ENCODE peak calls at places on chromosome 18, in ten cellular contexts. One of them, this sample, is unnamed.

GRCh38 chr18:63883617-63884016 is 3.9 kb upstream of the SERPINB2 start:
- DNase-seq in PC-9: peak; percentile 36
- DNase-seq in GM04503: no peak
- DNase-seq in cardiac muscle cell: peak; percentile 29
- DNase-seq in NCI-H510A treated with DMSO at 0.1 percent for 48 hours: no peak
- DNase-seq in psoas muscle: no peak
- DNase-seq in ACHN: no peak
- DNase-seq in stimulated activated naive B cell treated with anti-CD40 and anti-IgM and Interleukin-4, amounts not matched to agents 10 μg/mL and 1 μg/mL and 100 μg/mL, for 72 hours: no peak
- DNase-seq in amniotic epithelial cell: peak; percentile 59
- DNase-seq in hypothalamus: no peak
- DNase-seq in this sample: peak; percentile 23

GRCh38 chr18:74229005-74229404 is 62.8 kb downstream of the CYB5A start:
- DNase-seq in amniotic epithelial cell: no peak
- DNase-seq in GM04503: no peak
- DNase-seq in cardiac muscle cell: no peak
- DNase-seq in ACHN: no peak
- DNase-seq in hypothalamus: no peak
- DNase-seq in NCI-H510A treated with DMSO at 0.1 percent for 48 hours: no peak
- DNase-seq in stimulated activated naive B cell treated with anti-CD40 and anti-IgM and Interleukin-4, amounts not matched to agents 10 μg/mL and 1 μg/mL and 100 μg/mL, for 72 hours: no peak
- DNase-seq in PC-9: no peak
- DNase-seq in psoas muscle: no peak
- DNase-seq in this sample: no peak

GRCh38 chr18:32469190-32469611 is 1.5 kb downstream of the GAREM1 start:
- DNase-seq in NCI-H510A treated with DMSO at 0.1 percent for 48 hours: peak; percentile 80
- DNase-seq in stimulated activated naive B cell treated with anti-CD40 and anti-IgM and Interleukin-4, amounts not matched to agents 10 μg/mL and 1 μg/mL and 100 μg/mL, for 72 hours: no peak
- DNase-seq in hypothalamus: peak; percentile 15
- DNase-seq in cardiac muscle cell: peak; percentile 43
- DNase-seq in psoas muscle: peak; percentile 62
- DNase-seq in PC-9: peak; percentile 43
- DNase-seq in GM04503: no peak
- DNase-seq in ACHN: no peak
- DNase-seq in amniotic epithelial cell: peak; percentile 36
- DNase-seq in this sample: peak; percentile 36

GRCh38 chr18:64037812-64038414 is 68.0 kb downstream of the SERPINB8 start:
- DNase-seq in stimulated activated naive B cell treated with anti-CD40 and anti-IgM and Interleukin-4, amounts not matched to agents 10 μg/mL and 1 μg/mL and 100 μg/mL, for 72 hours: no peak
- DNase-seq in GM04503: peak; percentile 2
- DNase-seq in amniotic epithelial cell: peak; percentile 14
- DNase-seq in NCI-H510A treated with DMSO at 0.1 percent for 48 hours: peak; percentile 66
- DNase-seq in ACHN: peak; percentile 48
- DNase-seq in psoas muscle: no peak
- DNase-seq in cardiac muscle cell: peak; percentile 30
- DNase-seq in hypothalamus: no peak
- DNase-seq in PC-9: no peak
- DNase-seq in this sample: peak; percentile 59

GRCh38 chr18:24757134-24757533 is 296.7 kb downstream of the HRH4 start:
- DNase-seq in stimulated activated naive B cell treated with anti-CD40 and anti-IgM and Interleukin-4, amounts not matched to agents 10 μg/mL and 1 μg/mL and 100 μg/mL, for 72 hours: no peak
- DNase-seq in GM04503: no peak
- DNase-seq in psoas muscle: no peak
- DNase-seq in ACHN: no peak
- DNase-seq in cardiac muscle cell: no peak
- DNase-seq in NCI-H510A treated with DMSO at 0.1 percent for 48 hours: no peak
- DNase-seq in hypothalamus: no peak
- DNase-seq in PC-9: no peak
- DNase-seq in amniotic epithelial cell: no peak
- DNase-seq in this sample: no peak

GRCh38 chr18:75226956-75227316 is 16.3 kb downstream of the TSHZ1 start:
- DNase-seq in amniotic epithelial cell: no peak
- DNase-seq in NCI-H510A treated with DMSO at 0.1 percent for 48 hours: no peak
- DNase-seq in hypothalamus: no peak
- DNase-seq in stimulated activated naive B cell treated with anti-CD40 and anti-IgM and Interleukin-4, amounts not matched to agents 10 μg/mL and 1 μg/mL and 100 μg/mL, for 72 hours: no peak
- DNase-seq in GM04503: no peak
- DNase-seq in PC-9: no peak
- DNase-seq in ACHN: no peak
- DNase-seq in cardiac muscle cell: no peak
- DNase-seq in psoas muscle: no peak
- DNase-seq in this sample: no peak

GRCh38 chr18:76565238-76566173 is 70.5 kb upstream of the ZNF516 start:
- DNase-seq in NCI-H510A treated with DMSO at 0.1 percent for 48 hours: peak; percentile 98
- DNase-seq in amniotic epithelial cell: peak; percentile 97
- DNase-seq in cardiac muscle cell: peak; percentile 94
- DNase-seq in psoas muscle: peak; percentile 79
- DNase-seq in ACHN: peak; percentile 85
- DNase-seq in stimulated activated naive B cell treated with anti-CD40 and anti-IgM and Interleukin-4, amounts not matched to agents 10 μg/mL and 1 μg/mL and 100 μg/mL, for 72 hours: no peak
- DNase-seq in GM04503: peak; percentile 88
- DNase-seq in PC-9: peak; percentile 92
- DNase-seq in hypothalamus: no peak
- DNase-seq in this sample: peak; percentile 97

GRCh38 chr18:20971886-20972267 is 139.7 kb downstream of the ROCK1 start:
- DNase-seq in NCI-H510A treated with DMSO at 0.1 percent for 48 hours: peak; percentile 4
- DNase-seq in amniotic epithelial cell: peak; percentile 33
- DNase-seq in hypothalamus: no peak
- DNase-seq in cardiac muscle cell: peak; percentile 51
- DNase-seq in ACHN: peak; percentile 33
- DNase-seq in stimulated activated naive B cell treated with anti-CD40 and anti-IgM and Interleukin-4, amounts not matched to agents 10 μg/mL and 1 μg/mL and 100 μg/mL, for 72 hours: no peak
- DNase-seq in psoas muscle: no peak
- DNase-seq in GM04503: no peak
- DNase-seq in PC-9: no peak
- DNase-seq in this sample: peak; percentile 70

GRCh38 chr18:8049147-8049546 is 482.0 kb downstream of the PTPRM start:
- DNase-seq in PC-9: no peak
- DNase-seq in hypothalamus: no peak
- DNase-seq in stimulated activated naive B cell treated with anti-CD40 and anti-IgM and Interleukin-4, amounts not matched to agents 10 μg/mL and 1 μg/mL and 100 μg/mL, for 72 hours: no peak
- DNase-seq in GM04503: no peak
- DNase-seq in ACHN: no peak
- DNase-seq in amniotic epithelial cell: no peak
- DNase-seq in cardiac muscle cell: no peak
- DNase-seq in NCI-H510A treated with DMSO at 0.1 percent for 48 hours: no peak
- DNase-seq in psoas muscle: no peak
- DNase-seq in this sample: peak; percentile 45

GRCh38 chr18:13179566-13180113 is 38.9 kb upstream of the LDLRAD4 start:
- DNase-seq in PC-9: no peak
- DNase-seq in cardiac muscle cell: no peak
- DNase-seq in GM04503: no peak
- DNase-seq in hypothalamus: no peak
- DNase-seq in ACHN: no peak
- DNase-seq in NCI-H510A treated with DMSO at 0.1 percent for 48 hours: peak; percentile 2
- DNase-seq in stimulated activated naive B cell treated with anti-CD40 and anti-IgM and Interleukin-4, amounts not matched to agents 10 μg/mL and 1 μg/mL and 100 μg/mL, for 72 hours: no peak
- DNase-seq in psoas muscle: no peak
- DNase-seq in amniotic epithelial cell: no peak
- DNase-seq in this sample: no peak

GRCh38 chr18:60064271-60064670 is 164.5 kb downstream of the PMAIP1 start:
- DNase-seq in hypothalamus: no peak
- DNase-seq in NCI-H510A treated with DMSO at 0.1 percent for 48 hours: no peak
- DNase-seq in psoas muscle: no peak
- DNase-seq in ACHN: peak; percentile 86
- DNase-seq in stimulated activated naive B cell treated with anti-CD40 and anti-IgM and Interleukin-4, amounts not matched to agents 10 μg/mL and 1 μg/mL and 100 μg/mL, for 72 hours: no peak
- DNase-seq in cardiac muscle cell: no peak
- DNase-seq in PC-9: no peak
- DNase-seq in amniotic epithelial cell: no peak
- DNase-seq in GM04503: no peak
- DNase-seq in this sample: no peak

GRCh38 chr18:13437801-13438506 is 219.4 kb downstream of the LDLRAD4 start:
- DNase-seq in amniotic epithelial cell: no peak
- DNase-seq in psoas muscle: peak; percentile 9
- DNase-seq in cardiac muscle cell: no peak
- DNase-seq in NCI-H510A treated with DMSO at 0.1 percent for 48 hours: no peak
- DNase-seq in hypothalamus: no peak
- DNase-seq in PC-9: no peak
- DNase-seq in GM04503: no peak
- DNase-seq in ACHN: no peak
- DNase-seq in stimulated activated naive B cell treated with anti-CD40 and anti-IgM and Interleukin-4, amounts not matched to agents 10 μg/mL and 1 μg/mL and 100 μg/mL, for 72 hours: peak; percentile 18
- DNase-seq in this sample: no peak

GRCh38 chr18:38611036-38611964 is 1045.7 kb upstream of the CELF4 start:
- DNase-seq in PC-9: no peak
- DNase-seq in GM04503: no peak
- DNase-seq in amniotic epithelial cell: no peak
- DNase-seq in stimulated activated naive B cell treated with anti-CD40 and anti-IgM and Interleukin-4, amounts not matched to agents 10 μg/mL and 1 μg/mL and 100 μg/mL, for 72 hours: peak; percentile 83
- DNase-seq in psoas muscle: no peak
- DNase-seq in ACHN: no peak
- DNase-seq in hypothalamus: no peak
- DNase-seq in cardiac muscle cell: no peak
- DNase-seq in NCI-H510A treated with DMSO at 0.1 percent for 48 hours: no peak
- DNase-seq in this sample: no peak

GRCh38 chr18:47985837-47986236 is 55.4 kb upstream of the SMAD2 start:
- DNase-seq in stimulated activated naive B cell treated with anti-CD40 and anti-IgM and Interleukin-4, amounts not matched to agents 10 μg/mL and 1 μg/mL and 100 μg/mL, for 72 hours: no peak
- DNase-seq in NCI-H510A treated with DMSO at 0.1 percent for 48 hours: no peak
- DNase-seq in cardiac muscle cell: no peak
- DNase-seq in ACHN: no peak
- DNase-seq in amniotic epithelial cell: no peak
- DNase-seq in hypothalamus: no peak
- DNase-seq in PC-9: no peak
- DNase-seq in GM04503: no peak
- DNase-seq in psoas muscle: no peak
- DNase-seq in this sample: no peak

GRCh38 chr18:54140641-54141040 is 83.8 kb downstream of the MBD2 start:
- DNase-seq in PC-9: no peak
- DNase-seq in stimulated activated naive B cell treated with anti-CD40 and anti-IgM and Interleukin-4, amounts not matched to agents 10 μg/mL and 1 μg/mL and 100 μg/mL, for 72 hours: no peak
- DNase-seq in psoas muscle: no peak
- DNase-seq in hypothalamus: no peak
- DNase-seq in cardiac muscle cell: peak; percentile 28
- DNase-seq in amniotic epithelial cell: peak; percentile 31
- DNase-seq in GM04503: peak; percentile 82
- DNase-seq in ACHN: no peak
- DNase-seq in NCI-H510A treated with DMSO at 0.1 percent for 48 hours: no peak
- DNase-seq in this sample: peak; percentile 23

GRCh38 chr18:43192408-43192807 is 76.9 kb upstream of the RIT2 start:
- DNase-seq in PC-9: no peak
- DNase-seq in cardiac muscle cell: no peak
- DNase-seq in stimulated activated naive B cell treated with anti-CD40 and anti-IgM and Interleukin-4, amounts not matched to agents 10 μg/mL and 1 μg/mL and 100 μg/mL, for 72 hours: no peak
- DNase-seq in ACHN: no peak
- DNase-seq in psoas muscle: no peak
- DNase-seq in NCI-H510A treated with DMSO at 0.1 percent for 48 hours: no peak
- DNase-seq in amniotic epithelial cell: no peak
- DNase-seq in hypothalamus: no peak
- DNase-seq in GM04503: no peak
- DNase-seq in this sample: peak; percentile 26

GRCh38 chr18:22632191-22632590 is 214.5 kb upstream of the CTAGE1 start:
- DNase-seq in cardiac muscle cell: no peak
- DNase-seq in NCI-H510A treated with DMSO at 0.1 percent for 48 hours: no peak
- DNase-seq in stimulated activated naive B cell treated with anti-CD40 and anti-IgM and Interleukin-4, amounts not matched to agents 10 μg/mL and 1 μg/mL and 100 μg/mL, for 72 hours: no peak
- DNase-seq in hypothalamus: no peak
- DNase-seq in ACHN: no peak
- DNase-seq in amniotic epithelial cell: no peak
- DNase-seq in PC-9: no peak
- DNase-seq in psoas muscle: no peak
- DNase-seq in GM04503: no peak
- DNase-seq in this sample: peak; percentile 26

GRCh38 chr18:35747894-35748472 is 166.4 kb downstream of the GALNT1 start:
- DNase-seq in hypothalamus: no peak
- DNase-seq in cardiac muscle cell: no peak
- DNase-seq in psoas muscle: no peak
- DNase-seq in NCI-H510A treated with DMSO at 0.1 percent for 48 hours: no peak
- DNase-seq in GM04503: no peak
- DNase-seq in amniotic epithelial cell: no peak
- DNase-seq in ACHN: no peak
- DNase-seq in PC-9: no peak
- DNase-seq in stimulated activated naive B cell treated with anti-CD40 and anti-IgM and Interleukin-4, amounts not matched to agents 10 μg/mL and 1 μg/mL and 100 μg/mL, for 72 hours: no peak
- DNase-seq in this sample: no peak

GRCh38 chr18:67385455-67385854 is 131.1 kb downstream of the DSEL start:
- DNase-seq in cardiac muscle cell: peak; percentile 41
- DNase-seq in GM04503: peak; percentile 22
- DNase-seq in PC-9: no peak
- DNase-seq in psoas muscle: no peak
- DNase-seq in hypothalamus: no peak
- DNase-seq in stimulated activated naive B cell treated with anti-CD40 and anti-IgM and Interleukin-4, amounts not matched to agents 10 μg/mL and 1 μg/mL and 100 μg/mL, for 72 hours: no peak
- DNase-seq in ACHN: no peak
- DNase-seq in amniotic epithelial cell: peak; percentile 64
- DNase-seq in NCI-H510A treated with DMSO at 0.1 percent for 48 hours: peak; percentile 41
- DNase-seq in this sample: peak; percentile 58

GRCh38 chr18:13201315-13201714 is 17.2 kb upstream of the LDLRAD4 start:
- DNase-seq in stimulated activated naive B cell treated with anti-CD40 and anti-IgM and Interleukin-4, amounts not matched to agents 10 μg/mL and 1 μg/mL and 100 μg/mL, for 72 hours: no peak
- DNase-seq in cardiac muscle cell: no peak
- DNase-seq in PC-9: no peak
- DNase-seq in amniotic epithelial cell: no peak
- DNase-seq in psoas muscle: no peak
- DNase-seq in GM04503: no peak
- DNase-seq in hypothalamus: no peak
- DNase-seq in ACHN: no peak
- DNase-seq in NCI-H510A treated with DMSO at 0.1 percent for 48 hours: no peak
- DNase-seq in this sample: no peak

GRCh38 chr18:45521777-45522176 is 93.5 kb upstream of the SLC14A2 start:
- DNase-seq in NCI-H510A treated with DMSO at 0.1 percent for 48 hours: no peak
- DNase-seq in ACHN: no peak
- DNase-seq in PC-9: no peak
- DNase-seq in stimulated activated naive B cell treated with anti-CD40 and anti-IgM and Interleukin-4, amounts not matched to agents 10 μg/mL and 1 μg/mL and 100 μg/mL, for 72 hours: no peak
- DNase-seq in GM04503: peak; percentile 85
- DNase-seq in hypothalamus: no peak
- DNase-seq in amniotic epithelial cell: peak; percentile 59
- DNase-seq in psoas muscle: no peak
- DNase-seq in cardiac muscle cell: peak; percentile 47
- DNase-seq in this sample: peak; percentile 44

GRCh38 chr18:79890638-79891037 is 60.8 kb downstream of the SLC66A2 start:
- DNase-seq in ACHN: no peak
- DNase-seq in GM04503: no peak
- DNase-seq in PC-9: no peak
- DNase-seq in stimulated activated naive B cell treated with anti-CD40 and anti-IgM and Interleukin-4, amounts not matched to agents 10 μg/mL and 1 μg/mL and 100 μg/mL, for 72 hours: no peak
- DNase-seq in cardiac muscle cell: no peak
- DNase-seq in amniotic epithelial cell: no peak
- DNase-seq in psoas muscle: no peak
- DNase-seq in NCI-H510A treated with DMSO at 0.1 percent for 48 hours: no peak
- DNase-seq in hypothalamus: no peak
- DNase-seq in this sample: no peak

GRCh38 chr18:75065251-75066000 is 143.5 kb downstream of the PTGR3 start:
- DNase-seq in PC-9: no peak
- DNase-seq in psoas muscle: no peak
- DNase-seq in NCI-H510A treated with DMSO at 0.1 percent for 48 hours: no peak
- DNase-seq in stimulated activated naive B cell treated with anti-CD40 and anti-IgM and Interleukin-4, amounts not matched to agents 10 μg/mL and 1 μg/mL and 100 μg/mL, for 72 hours: no peak
- DNase-seq in hypothalamus: no peak
- DNase-seq in GM04503: no peak
- DNase-seq in ACHN: no peak
- DNase-seq in amniotic epithelial cell: no peak
- DNase-seq in cardiac muscle cell: no peak
- DNase-seq in this sample: no peak

GRCh38 chr18:23324056-23324811 is 128.9 kb upstream of the RIOK3 start:
- DNase-seq in cardiac muscle cell: no peak
- DNase-seq in hypothalamus: no peak
- DNase-seq in psoas muscle: no peak
- DNase-seq in NCI-H510A treated with DMSO at 0.1 percent for 48 hours: peak; percentile 7
- DNase-seq in stimulated activated naive B cell treated with anti-CD40 and anti-IgM and Interleukin-4, amounts not matched to agents 10 μg/mL and 1 μg/mL and 100 μg/mL, for 72 hours: no peak
- DNase-seq in amniotic epithelial cell: no peak
- DNase-seq in GM04503: no peak
- DNase-seq in PC-9: no peak
- DNase-seq in ACHN: no peak
- DNase-seq in this sample: peak; percentile 46